ENCODE peak calls at places on chromosomes 1 and 21, in eight cellular contexts. P, O, R, G, X, M, F and A are unnamed samples.

GRCh38 chr1:33624991-33625870 is 152.8 kb downstream of the ZSCAN20 start:
- DNase-seq in M (no peak), P (no peak), R (no peak), G (no peak), F (no peak), X (no peak), O (no peak), A (no peak)

GRCh38 chr21:31161157-31161556 is 122.9 kb upstream of the KRTAP19-8 start:
- DNase-seq in R (peak), F (no peak), O (peak), P (peak), X (no peak), M (peak), G (no peak), A (no peak)

GRCh38 chr1:182888736-182889531 is 49.8 kb downstream of the DHX9 start:
- DNase-seq in F (no peak), M (no peak), G (no peak), O (no peak), X (no peak), R (no peak), P (peak), A (no peak)

GRCh38 chr21:34890724-34891609 is 158.1 kb downstream of the RUNX1 start:
- DNase-seq in X (no peak), R (no peak), M (peak), G (no peak), O (peak), F (peak), P (peak), A (no peak)

GRCh38 chr21:42535602-42536171 is 22.0 kb downstream of the SLC37A1 start:
- DNase-seq in X (no peak), R (no peak), P (no peak), G (no peak), O (no peak), F (no peak), M (no peak), A (no peak)

GRCh38 chr1:10934150-10934818 is 78.2 kb upstream of the TARDBP start:
- DNase-seq in P (no peak), O (no peak), X (no peak), R (no peak), F (no peak), G (no peak), M (no peak), A (no peak)

GRCh38 chr1:94039514-94039870 is 81.5 kb downstream of the ABCA4 start:
- DNase-seq in O (peak), R (peak), P (peak), F (peak), X (peak), G (peak), M (peak), A (peak)

GRCh38 chr1:77825356-77825709 is 45.9 kb downstream of the MIGA1 start:
- DNase-seq in O (peak), G (no peak), X (peak), M (peak), R (peak), F (peak), P (peak), A (peak)

GRCh38 chr1:64844609-64845008 is 99.7 kb downstream of the RAVER2 start:
- DNase-seq in P (no peak), X (no peak), M (no peak), O (no peak), G (no peak), F (no peak), R (no peak), A (no peak)

GRCh38 chr1:29824025-29824424 is 587.7 kb downstream of the PTPRU start:
- DNase-seq in R (no peak), F (no peak), G (no peak), X (no peak), P (no peak), O (no peak), M (no peak), A (no peak)

GRCh38 chr1:201213926-201214325 is 23.3 kb downstream of the IGFN1 start:
- DNase-seq in X (no peak), G (no peak), F (no peak), M (no peak), P (no peak), O (no peak), R (no peak), A (no peak)